ENCODE peak calls at places on chromosome 10, in five cellular contexts. C is neuronal stem cell, Z is uterus, X is PC-3, B is ovary. Q is an unnamed sample.

GRCh38 chr10:60235001-60235400 is 154.7 kb downstream of the ANK3 start:
- DNase-seq in C (no peak), Z (no peak), X (peak; percentile 77), B (no peak), Q (no peak)

GRCh38 chr10:70699659-70700174 is 27.4 kb downstream of the ADAMTS14 start:
- DNase-seq in C (no peak), Z (no peak), X (peak; percentile 26), B (no peak), Q (no peak)

GRCh38 chr10:86848747-86849146 is 92.3 kb downstream of the BMPR1A start:
- DNase-seq in C (no peak), Z (no peak), X (no peak), B (no peak), Q (no peak)

GRCh38 chr10:88288621-88289059 is 294.5 kb downstream of the RNLS start:
- DNase-seq in C (no peak), Z (no peak), X (no peak), B (no peak), Q (no peak)

GRCh38 chr10:35546824-35547225 is 58.3 kb upstream of the GJD4 start:
- DNase-seq in C (no peak), Z (no peak), X (peak; percentile 100), B (no peak), Q (no peak)

GRCh38 chr10:28558923-28559508 is 26.1 kb downstream of the WAC start:
- DNase-seq in C (no peak), Z (no peak), X (no peak), B (no peak), Q (no peak)

GRCh38 chr10:89431977-89432376 is 17.6 kb downstream of the IFIT5 start:
- DNase-seq in C (no peak), Z (no peak), X (peak; percentile 89), B (no peak), Q (no peak)

GRCh38 chr10:36344816-36345215 is 702.7 kb upstream of the FZD8 start:
- DNase-seq in C (no peak), Z (no peak), X (no peak), B (no peak), Q (no peak)

GRCh38 chr10:68049289-68050078 is 25.6 kb downstream of the HERC4 start:
- DNase-seq in C (no peak), Z (no peak), X (no peak), B (no peak), Q (no peak)

GRCh38 chr10:132351611-132352010 is 19.6 kb downstream of the LRRC27 start:
- DNase-seq in C (no peak), Z (no peak), X (no peak), B (peak; percentile 28), Q (no peak)

GRCh38 chr10:124319926-124320391 is 98.8 kb downstream of the OAT start:
- DNase-seq in C (no peak), Z (no peak), X (no peak), B (peak; percentile 12), Q (no peak)

GRCh38 chr10:110774069-110775021 is 97.4 kb upstream of the PDCD4 start:
- DNase-seq in C (no peak), Z (no peak), X (peak; percentile 83), B (no peak), Q (no peak)

GRCh38 chr10:2760736-2761135 is 306.6 kb upstream of the PFKP start:
- DNase-seq in C (no peak), Z (no peak), X (no peak), B (no peak), Q (no peak)

GRCh38 chr10:95545981-95546380 is 15.2 kb downstream of the SORBS1 start:
- DNase-seq in C (no peak), Z (no peak), X (no peak), B (no peak), Q (no peak)
- H3K27ac ChIP-seq in C (no peak overlapping the region), Z (no peak overlapping the region), X (no peak overlapping the region), B (no peak overlapping the region), Q (no peak overlapping the region)

DNA sequence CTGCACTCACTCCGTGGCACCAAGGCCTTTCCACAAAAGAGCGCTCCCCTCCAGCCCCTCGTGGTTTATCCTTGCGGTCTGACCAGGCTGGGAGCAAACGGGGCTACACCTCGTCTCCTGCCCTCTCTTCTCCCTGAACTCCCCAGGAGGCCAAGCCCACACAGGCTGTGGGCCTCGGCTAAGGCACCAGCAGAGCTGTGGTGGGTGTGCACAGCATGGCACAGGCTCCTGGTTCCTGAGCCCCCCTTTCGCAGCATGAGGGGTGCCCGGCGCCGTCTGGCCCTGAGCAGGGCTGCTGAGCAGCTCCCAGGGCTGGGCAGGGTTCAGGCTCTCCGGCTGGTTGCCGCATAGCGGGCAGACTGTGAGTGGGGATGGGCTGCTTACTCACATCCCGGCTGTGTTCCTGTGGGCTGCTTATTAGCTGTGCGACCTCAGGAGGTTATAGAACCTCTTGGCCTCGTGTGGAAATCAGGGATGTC is 90.4 kb downstream of the ZMIZ1 start:
- DNase-seq in C (no peak), Z (no peak), X (peak; percentile 98), B (peak; percentile 66), Q (no peak)
- H3K4me3 ChIP-seq in C (no peak overlapping the region), Z (no peak overlapping the region), X (no peak overlapping the region), B (no peak overlapping the region), Q (no peak overlapping the region)

GRCh38 chr10:98262571-98262970 is 5.4 kb downstream of the LOXL4 start:
- DNase-seq in C (no peak), Z (no peak), X (peak; percentile 70), B (no peak), Q (no peak)
- H3K27ac ChIP-seq in C (no peak overlapping the region), Z (no peak overlapping the region), X (no peak overlapping the region), B (no peak overlapping the region), Q (no peak overlapping the region)

DNA sequence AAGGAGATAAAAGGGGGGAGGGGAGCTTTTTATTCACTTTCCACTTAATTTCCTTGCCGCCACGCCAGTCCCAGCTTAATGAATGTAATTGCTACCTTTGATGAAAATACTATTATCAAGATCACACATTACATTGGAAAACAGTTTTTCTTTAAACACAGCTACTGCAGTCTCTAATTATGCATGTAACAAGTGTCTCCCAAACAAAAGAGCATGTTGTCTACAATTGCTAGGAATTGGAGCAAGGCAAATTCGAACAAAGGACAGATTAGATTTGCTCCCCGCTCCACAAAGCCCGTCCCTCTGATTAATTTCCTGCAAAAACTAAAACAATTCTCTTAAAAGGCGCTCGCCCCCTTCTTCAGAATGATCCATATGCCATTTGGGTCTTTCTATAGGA is 60.5 kb downstream of the ACADSB start:
- DNase-seq in C (peak; percentile 9), Z (no peak), X (no peak), B (no peak), Q (no peak)
- H3K4me3 ChIP-seq in C (no peak overlapping the region), Z (no peak overlapping the region), X (no peak overlapping the region), B (no peak overlapping the region), Q (peak overlapping the region; percentile 1)

Q was measured in dorsolateral prefrontal cortex.